ENCODE peak calls at places on chromosomes 7 and 10, in five cellular contexts. D, W, J, X and P are unnamed samples.

GRCh38 chr7:32043688-32044087 is 26.5 kb downstream of the PDE1C start:
- DNase-seq in W (no peak), J (no peak), X (peak), D (no peak), P (no peak)

GRCh38 chr7:147775564-147775963 is 815.0 kb upstream of the C7orf33 start:
- DNase-seq in D (no peak), W (no peak), X (no peak), J (no peak), P (peak)

GRCh38 chr7:137967143-137968018 is 34.5 kb downstream of the CREB3L2 start:
- DNase-seq in W (no peak), J (no peak), X (peak), D (no peak), P (no peak)

GRCh38 chr10:33612116-33612515 is 277.6 kb upstream of the NRP1 start:
- DNase-seq in W (no peak), X (peak), D (no peak), J (no peak), P (no peak)

GRCh38 chr7:2930310-2931033 is 86.4 kb upstream of the GNA12 start:
- DNase-seq in X (no peak), D (no peak), W (no peak), J (no peak), P (peak)

GRCh38 chr7:6170571-6171531 is 101.6 kb downstream of the CYTH3 start:
- DNase-seq in X (no peak), J (no peak), D (no peak), W (no peak), P (no peak)

GRCh38 chr10:125057158-125058001 is 103.0 kb downstream of the CTBP2 start:
- DNase-seq in X (peak), J (peak), D (no peak), W (no peak), P (peak)

GRCh38 chr10:132039371-132039770 is 26.4 kb upstream of the JAKMIP3 start:
- DNase-seq in J (no peak), D (no peak), W (no peak), X (no peak), P (no peak)

GRCh38 chr7:124029789-124030188 is 3.1 kb downstream of the TMEM229A start:
- DNase-seq in X (no peak), J (no peak), D (no peak), W (no peak), P (no peak)

GRCh38 chr10:62790019-62790555 is 14.4 kb upstream of the ADO start:
- DNase-seq in X (no peak), W (no peak), J (no peak), D (no peak), P (no peak)